ENCODE peak calls at places on chromosomes 12 and 14, in eight cellular contexts. S is fibroblast of mammary gland, J is astrocyte of the spinal cord, L is A549, Q is GM23338, V is AG04450, F is H1, B is SK-N-SH. I is an unnamed sample.

GRCh38 chr14:22113401-22113800 is 439.8 kb upstream of the OR4E1 start:
- DNase-seq in S (no peak), J (no peak), L (no peak), Q (peak; percentile 61), V (no peak), F (no peak), B (no peak), I (no peak)

GRCh38 chr12:131829351-131829794 is 1.2 kb downstream of the MMP17 start:
- DNase-seq in S (no peak), J (no peak), L (peak; percentile 69), Q (no peak), V (no peak), F (no peak), B (peak; percentile 67), I (no peak)

GRCh38 chr14:66345986-66346385 is 140.2 kb upstream of the CCDC196 start:
- DNase-seq in S (no peak), J (no peak), L (no peak), Q (no peak), V (no peak), F (no peak), B (no peak), I (no peak)

GRCh38 chr12:95942106-95942531 is 295 bp downstream of the CCDC38 start:
- DNase-seq in S (no peak), J (peak; percentile 3), L (no peak), Q (peak; percentile 80), V (no peak), F (no peak), B (no peak), I (no peak)

GRCh38 chr14:91311284-91311662 is 66.8 kb upstream of the GPR68 start:
- DNase-seq in S (no peak), J (no peak), L (no peak), Q (no peak), V (no peak), F (no peak), B (no peak), I (no peak)

GRCh38 chr14:44995770-44996294 is 33.8 kb downstream of the TOGARAM1 start:
- DNase-seq in S (no peak), J (peak; percentile 4), L (peak; percentile 31), Q (no peak), V (no peak), F (no peak), B (no peak), I (no peak)

GRCh38 chr14:103360548-103360947 is 24.7 kb upstream of the MARK3 start:
- DNase-seq in S (no peak), J (no peak), L (no peak), Q (no peak), V (no peak), F (no peak), B (no peak), I (no peak)

GRCh38 chr12:10613334-10614055 is at the start of gene MAGOHB:
- DNase-seq in S (peak; percentile 95), J (peak; percentile 97), L (peak; percentile 97), Q (peak; percentile 98), V (peak; percentile 92), F (peak; percentile 100), B (peak; percentile 82), I (peak; percentile 97)

GRCh38 chr12:22576473-22576872 is 32.1 kb upstream of the C2CD5 start:
- DNase-seq in S (no peak), J (no peak), L (no peak), Q (no peak), V (no peak), F (no peak), B (no peak), I (no peak)

GRCh38 chr12:99450231-99450630 is 197.3 kb upstream of the GARIN6 start:
- DNase-seq in S (peak; percentile 5), J (peak; percentile 10), L (no peak), Q (no peak), V (no peak), F (no peak), B (no peak), I (no peak)

GRCh38 chr12:90543841-90544240 is 411.1 kb downstream of the CCER1 start:
- DNase-seq in S (peak; percentile 5), J (peak; percentile 30), L (no peak), Q (no peak), V (no peak), F (no peak), B (no peak), I (peak; percentile 8)

GRCh38 chr14:63493246-63493645 is 49.9 kb downstream of the PPP2R5E start:
- DNase-seq in S (peak; percentile 32), J (no peak), L (peak; percentile 72), Q (peak; percentile 61), V (no peak), F (no peak), B (peak; percentile 55), I (peak; percentile 62)

GRCh38 chr12:57487055-57487596 is 742 bp upstream of the MARS1 start:
- DNase-seq in S (no peak), J (no peak), L (no peak), Q (peak; percentile 37), V (no peak), F (no peak), B (no peak), I (no peak)

GRCh38 chr12:57490126-57490525 is 2.3 kb downstream of the MARS1 start:
- DNase-seq in S (no peak), J (no peak), L (no peak), Q (no peak), V (no peak), F (no peak), B (no peak), I (no peak)

GRCh38 chr12:57488397-57489156 is 709 bp downstream of the MARS1 start:
- DNase-seq in S (peak; percentile 18), J (no peak), L (no peak), Q (peak; percentile 30), V (no peak), F (no peak), B (peak; percentile 58), I (no peak)

GRCh38 chr12:57487597-57488396 is at the start of gene MARS1:
- DNase-seq in S (peak; percentile 95), J (peak; percentile 97), L (peak; percentile 98), Q (peak; percentile 99), V (peak; percentile 85), F (peak; percentile 88), B (peak; percentile 92), I (peak; percentile 98)

GRCh38 chr12:57489157-57489641 is 1.3 kb downstream of the MARS1 start:
- DNase-seq in S (peak; percentile 62), J (no peak), L (no peak), Q (no peak), V (no peak), F (no peak), B (no peak), I (no peak)
- H3K4me3 ChIP-seq in S (peak overlapping the region; percentile 99), J (peak overlapping the region; percentile 100), L (peak overlapping the region; percentile 79), Q (peak overlapping the region; percentile 100), V (peak overlapping the region; percentile 100), F (peak overlapping the region; percentile 99), B (peak overlapping the region; percentile 100), I (peak overlapping the region; percentile 90)

GRCh38 chr12:74732801-74733200 is 195.2 kb downstream of the ATXN7L3B start:
- DNase-seq in S (no peak), J (no peak), L (no peak), Q (no peak), V (no peak), F (no peak), B (no peak), I (no peak)
- H3K4me3 ChIP-seq in S (no peak overlapping the region), J (no peak overlapping the region), L (no peak overlapping the region), Q (no peak overlapping the region), V (no peak overlapping the region), F (no peak overlapping the region), B (no peak overlapping the region), I (no peak overlapping the region)

DNA sequence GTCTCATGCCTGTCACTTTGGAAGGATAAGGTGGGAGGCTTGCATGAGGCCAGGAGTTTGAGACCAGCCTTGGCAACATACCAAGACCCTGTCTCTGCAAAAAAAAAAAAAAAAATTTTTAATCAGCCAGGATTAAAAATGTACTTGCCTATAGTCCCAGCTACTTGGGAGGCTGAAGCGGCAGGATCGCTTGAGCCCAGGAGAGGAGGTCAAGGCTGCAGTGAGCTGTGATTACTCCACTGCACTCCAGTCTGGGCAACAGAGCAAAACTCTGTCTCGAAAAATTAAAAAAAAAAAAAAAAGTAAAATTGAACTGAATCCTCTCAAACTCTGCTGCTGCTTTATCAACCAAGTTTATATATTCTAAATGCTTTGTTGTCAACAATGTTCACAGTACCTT is 128.1 kb upstream of the AEBP2 start:
- DNase-seq in S (no peak), J (no peak), L (no peak), Q (no peak), V (no peak), F (no peak), B (no peak), I (no peak)
- H3K4me3 ChIP-seq in S (no peak overlapping the region), J (no peak overlapping the region), L (no peak overlapping the region), Q (no peak overlapping the region), V (no peak overlapping the region), F (no peak overlapping the region), B (no peak overlapping the region), I (no peak overlapping the region)

GRCh38 chr14:61749867-61750266 is 12.4 kb upstream of the SNAPC1 start:
- DNase-seq in S (no peak), J (peak; percentile 16), L (peak; percentile 65), Q (peak; percentile 61), V (no peak), F (no peak), B (no peak), I (peak; percentile 41)
- H3K4me3 ChIP-seq in S (no peak overlapping the region), J (no peak overlapping the region), L (peak overlapping the region; percentile 38), Q (peak overlapping the region; percentile 48), V (peak overlapping the region; percentile 33), F (peak overlapping the region; percentile 66), B (no peak overlapping the region), I (peak overlapping the region; percentile 47)

GRCh38 chr12:93846936-93847516 is 169.9 kb downstream of the CRADD start:
- DNase-seq in S (no peak), J (no peak), L (no peak), Q (no peak), V (no peak), F (no peak), B (no peak), I (no peak)
- H3K4me3 ChIP-seq in S (no peak overlapping the region), J (no peak overlapping the region), L (no peak overlapping the region), Q (no peak overlapping the region), V (no peak overlapping the region), F (no peak overlapping the region), B (no peak overlapping the region), I (no peak overlapping the region)

GRCh38 chr14:60649815-60650381 is 621 bp upstream of the SIX1 start:
- DNase-seq in S (peak; percentile 33), J (peak; percentile 52), L (peak; percentile 37), Q (peak; percentile 52), V (no peak), F (no peak), B (no peak), I (peak; percentile 38)

GRCh38 chr14:60651936-60652673 is 2.8 kb upstream of the SIX1 start:
- DNase-seq in S (no peak), J (no peak), L (no peak), Q (peak; percentile 71), V (no peak), F (no peak), B (peak; percentile 46), I (no peak)

GRCh38 chr14:60651051-60651935 is 2.0 kb upstream of the SIX1 start:
- DNase-seq in S (no peak), J (no peak), L (no peak), Q (no peak), V (no peak), F (no peak), B (no peak), I (no peak)

GRCh38 chr14:60648934-60649814 is at the start of gene SIX1:
- DNase-seq in S (peak; percentile 91), J (peak; percentile 95), L (peak; percentile 93), Q (peak; percentile 97), V (peak; percentile 85), F (peak; percentile 89), B (peak; percentile 88), I (peak; percentile 95)

GRCh38 chr14:60650382-60650961 is 1.2 kb upstream of the SIX1 start:
- DNase-seq in S (peak; percentile 35), J (no peak), L (no peak), Q (no peak), V (no peak), F (no peak), B (no peak), I (peak; percentile 39)
- H3K4me3 ChIP-seq in S (peak overlapping the region; percentile 76), J (peak overlapping the region; percentile 66), L (peak overlapping the region; percentile 58), Q (peak overlapping the region; percentile 64), V (peak overlapping the region; percentile 88), F (peak overlapping the region; percentile 63), B (peak overlapping the region; percentile 74), I (peak overlapping the region; percentile 77)

I was measured in epithelial cell of esophagus.